ENCODE peak calls at places on chromosomes 4 and X, in eight cellular contexts. N is endodermal cell, X is right cardiac atrium, L is heart left ventricle, R is foreskin keratinocyte, A is WERI-Rb-1, Z is substantia nigra, T is cardiac muscle cell. F is an unnamed sample.

GRCh38 chr4:125702406-125702805 is 387.7 kb downstream of the FAT4 start:
- DNase-seq in N (no peak), X (no peak), L (no peak), R (no peak), A (no peak), Z (no peak), T (no peak), F (no peak)

GRCh38 chr4:8917321-8917811 is 45.7 kb upstream of the HMX1 start:
- DNase-seq in N (no peak), X (no peak), L (peak; percentile 9), R (no peak), A (peak; percentile 11), Z (no peak), T (no peak), F (no peak)

GRCh38 chr4:73576366-73576765 is 43.9 kb downstream of the RASSF6 start:
- DNase-seq in N (no peak), X (no peak), L (no peak), R (peak; percentile 28), A (no peak), Z (no peak), T (no peak), F (no peak)

GRCh38 chr4:157664726-157665125 is 444.2 kb downstream of the GRIA2 start:
- DNase-seq in N (no peak), X (no peak), L (no peak), R (peak; percentile 41), A (no peak), Z (no peak), T (no peak), F (no peak)

GRCh38 chrX:126489141-126489540 is 63.5 kb downstream of the DCAF12L1 start:
- DNase-seq in N (no peak), X (no peak), L (no peak), R (no peak), A (no peak), Z (no peak), T (no peak), F (no peak)

GRCh38 chr4:24659241-24659961 is 75.0 kb upstream of the DHX15 start:
- DNase-seq in N (peak; percentile 49), X (no peak), L (no peak), R (no peak), A (no peak), Z (no peak), T (no peak), F (no peak)

GRCh38 chr4:101987623-101988243 is 197.2 kb downstream of the BANK1 start:
- DNase-seq in N (no peak), X (no peak), L (no peak), R (no peak), A (no peak), Z (no peak), T (peak; percentile 48), F (no peak)

GRCh38 chrX:150226223-150226965 is 136.7 kb upstream of the MAMLD1 start:
- DNase-seq in N (no peak), X (no peak), L (no peak), R (no peak), A (no peak), Z (no peak), T (no peak), F (no peak)

GRCh38 chr4:55186700-55187099 is 61.3 kb upstream of the KDR start:
- DNase-seq in N (peak; percentile 76), X (no peak), L (no peak), R (no peak), A (no peak), Z (no peak), T (no peak), F (no peak)

GRCh38 chr4:108163352-108163751 is 5.4 kb downstream of the LEF1 start:
- DNase-seq in N (no peak), X (no peak), L (no peak), R (no peak), A (no peak), Z (no peak), T (no peak), F (no peak)
- H3K27ac ChIP-seq in N (no peak overlapping the region), X (no peak overlapping the region), L (no peak overlapping the region), R (no peak overlapping the region), A (no peak overlapping the region), Z (no peak overlapping the region), T (no peak overlapping the region), F (no peak overlapping the region)

GRCh38 chrX:9789555-9789954 is 3.3 kb downstream of the SHROOM2 start:
- DNase-seq in N (peak; percentile 84), X (no peak), L (no peak), R (no peak), A (no peak), Z (no peak), T (no peak), F (no peak)
- H3K27ac ChIP-seq in N (no peak overlapping the region), X (no peak overlapping the region), L (no peak overlapping the region), R (no peak overlapping the region), A (no peak overlapping the region), Z (no peak overlapping the region), T (no peak overlapping the region), F (no peak overlapping the region)

DNA sequence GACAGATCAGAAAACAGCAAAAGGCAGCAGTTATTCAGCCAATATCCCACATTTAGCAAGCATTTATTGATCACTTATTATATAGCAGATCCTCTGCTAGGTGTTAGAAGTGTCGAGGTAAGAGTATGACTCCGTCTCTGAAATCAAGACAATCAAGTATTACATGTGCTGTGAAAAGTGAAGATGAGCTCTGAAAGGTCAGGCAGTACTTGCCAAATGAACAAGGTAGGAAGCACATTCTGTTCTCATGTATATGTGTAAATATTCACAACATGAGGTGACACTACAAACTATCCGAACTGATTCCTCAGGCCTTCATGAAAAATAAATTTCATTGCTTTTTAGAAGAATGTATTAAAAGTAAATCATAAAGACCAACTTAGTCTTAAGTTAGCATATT is 15.3 kb downstream of the ATP1B4 start:
- DNase-seq in N (no peak), X (no peak), L (no peak), R (no peak), A (no peak), Z (no peak), T (no peak), F (no peak)
- H3K27ac ChIP-seq in N (no peak overlapping the region), X (no peak overlapping the region), L (no peak overlapping the region), R (no peak overlapping the region), A (no peak overlapping the region), Z (no peak overlapping the region), T (no peak overlapping the region), F (no peak overlapping the region)

GRCh38 chr4:180541678-180542077 is 1701.5 kb upstream of the TENM3 start:
- DNase-seq in N (no peak), X (no peak), L (no peak), R (no peak), A (no peak), Z (no peak), T (no peak), F (no peak)
- H3K27ac ChIP-seq in N (no peak overlapping the region), X (no peak overlapping the region), L (no peak overlapping the region), R (no peak overlapping the region), A (no peak overlapping the region), Z (no peak overlapping the region), T (no peak overlapping the region), F (no peak overlapping the region)

GRCh38 chr4:86810867-86811266 is 38.3 kb downstream of the SLC10A6 start:
- DNase-seq in N (no peak), X (no peak), L (no peak), R (no peak), A (no peak), Z (no peak), T (no peak), F (no peak)
- H3K27ac ChIP-seq in N (peak overlapping the region; percentile 74), X (no peak overlapping the region), L (no peak overlapping the region), R (no peak overlapping the region), A (no peak overlapping the region), Z (no peak overlapping the region), T (no peak overlapping the region), F (no peak overlapping the region)